ENCODE peak calls at places on chromosome 7, in ten cellular contexts. O is HEK293T; L is stimulated activated CD4-positive, alpha-beta T cell treated with anti-CD3 and anti-CD28 coated beads, Interleukin-4, amount 100 ng/mL, for 48 hours; Q is GM03348; A is iPS-NIHi11; J is A549; E is stomach; W is astrocyte; Y is cortex of kidney; N is osteocyte. P is an unnamed sample.

GRCh38 chr7:2037805-2038635 is 194.7 kb downstream of the MAD1L1 start:
- DNase-seq in O (no peak), L (no peak), Q (no peak), A (no peak), J (no peak), E (peak), W (peak), Y (no peak), N (peak), P (peak)

GRCh38 chr7:93194368-93194767 is 31.9 kb downstream of the HEPACAM2 start:
- DNase-seq in O (no peak), L (no peak), Q (peak), A (no peak), J (no peak), E (no peak), W (peak), Y (no peak), N (no peak), P (peak)

GRCh38 chr7:100789055-100789454 is 38.3 kb downstream of the EPHB4 start:
- DNase-seq in O (no peak), L (no peak), Q (no peak), A (no peak), J (no peak), E (no peak), W (no peak), Y (no peak), N (no peak), P (no peak)

GRCh38 chr7:108535257-108535656 is 9.3 kb upstream of the PNPLA8 start:
- DNase-seq in O (no peak), L (no peak), Q (no peak), A (no peak), J (no peak), E (no peak), W (no peak), Y (no peak), N (no peak), P (no peak)

GRCh38 chr7:1691601-1692499 is 21.8 kb downstream of the ELFN1 start:
- DNase-seq in O (no peak), L (no peak), Q (no peak), A (peak), J (no peak), E (peak), W (peak), Y (no peak), N (no peak), P (no peak)

GRCh38 chr7:148700693-148701092 is 2.0 kb downstream of the CUL1 start:
- DNase-seq in O (no peak), L (peak), Q (peak), A (no peak), J (peak), E (no peak), W (peak), Y (no peak), N (no peak), P (no peak)

GRCh38 chr7:141128931-141129330 is 55.1 kb downstream of the TMEM178B start:
- DNase-seq in O (no peak), L (no peak), Q (no peak), A (no peak), J (no peak), E (no peak), W (no peak), Y (no peak), N (no peak), P (no peak)

GRCh38 chr7:74153736-74154135 is 20.4 kb upstream of the EIF4H start:
- DNase-seq in O (no peak), L (no peak), Q (no peak), A (no peak), J (no peak), E (no peak), W (no peak), Y (no peak), N (no peak), P (no peak)

GRCh38 chr7:43491984-43492383 is 90.9 kb upstream of the STK17A start:
- DNase-seq in O (no peak), L (no peak), Q (peak), A (no peak), J (peak), E (no peak), W (peak), Y (no peak), N (no peak), P (peak)

GRCh38 chr7:43108255-43109011 is 4.0 kb upstream of the HECW1 start:
- DNase-seq in O (peak), L (peak), Q (peak), A (peak), J (peak), E (peak), W (no peak), Y (no peak), N (peak), P (peak)

GRCh38 chr7:29988391-29989256 is 977 bp downstream of the SCRN1 start:
- DNase-seq in O (peak), L (no peak), Q (peak), A (peak), J (peak), E (peak), W (peak), Y (no peak), N (peak), P (peak)

GRCh38 chr7:81299272-81299671 is 380.4 kb upstream of the SEMA3C start:
- DNase-seq in O (peak), L (no peak), Q (peak), A (no peak), J (peak), E (no peak), W (peak), Y (no peak), N (no peak), P (peak)

GRCh38 chr7:159022238-159022993 is 122.3 kb downstream of the VIPR2 start:
- DNase-seq in O (no peak), L (no peak), Q (no peak), A (no peak), J (peak), E (no peak), W (no peak), Y (no peak), N (no peak), P (no peak)

GRCh38 chr7:120272261-120272895 is 597 bp upstream of the KCND2 start:
- DNase-seq in O (peak), L (no peak), Q (peak), A (peak), J (peak), E (no peak), W (peak), Y (no peak), N (no peak), P (peak)

GRCh38 chr7:100516135-100516812 is 22.7 kb upstream of the AGFG2 start:
- DNase-seq in O (no peak), L (no peak), Q (peak), A (peak), J (peak), E (peak), W (peak), Y (no peak), N (no peak), P (peak)

GRCh38 chr7:150595361-150595760 is 28.2 kb downstream of the GIMAP4 start:
- DNase-seq in O (no peak), L (no peak), Q (no peak), A (no peak), J (no peak), E (no peak), W (no peak), Y (no peak), N (no peak), P (no peak)

GRCh38 chr7:87709258-87709657 is 81.1 kb downstream of the RUNDC3B start:
- DNase-seq in O (no peak), L (no peak), Q (no peak), A (peak), J (no peak), E (no peak), W (no peak), Y (no peak), N (no peak), P (no peak)

GRCh38 chr7:102992509-102992819 is 79.7 kb downstream of the LRRC17 start:
- DNase-seq in O (no peak), L (no peak), Q (no peak), A (no peak), J (no peak), E (no peak), W (no peak), Y (no peak), N (no peak), P (no peak)